ENCODE peak calls at places on chromosomes 6 and 20, in ten cellular contexts. B is fibroblast of the aortic adventitia; W is tibial artery; V is activated naive CD4-positive, alpha-beta T cell treated with Interleukin-2 at 50 U/mL for 16 hours; Z is neural crest cell; I is NCI-H2171 treated with DMSO at 0.1 percent for 48 hours; N is mesenchymal stem cell; J is activated T-helper 9 cell treated with anti-CD3 and anti-CD28 coated beads, Interleukin-2, amount 50 U/mL, for 16 hours; X is 8988T; M is T-helper 17 cell. O is an unnamed sample.

GRCh38 chr6:157632821-157633220 is 190.2 kb upstream of the SNX9 start:
- DNase-seq in I (no peak), M (no peak), N (no peak), W (no peak), X (no peak), J (no peak), B (peak), V (no peak), Z (no peak), O (no peak)

GRCh38 chr20:25685276-25686080 is 11.2 kb downstream of the ZNF337 start:
- DNase-seq in V (no peak), X (no peak), M (no peak), I (no peak), Z (no peak), N (no peak), W (no peak), J (no peak), B (no peak), O (no peak)

GRCh38 chr20:52801628-52802006 is 170.5 kb upstream of the TSHZ2 start:
- DNase-seq in W (peak), B (no peak), Z (no peak), X (no peak), N (no peak), J (no peak), I (no peak), M (no peak), V (no peak), O (no peak)

GRCh38 chr20:33766686-33767085 is 34.9 kb downstream of the ZNF341 start:
- DNase-seq in Z (no peak), V (no peak), W (no peak), J (no peak), N (no peak), X (no peak), I (no peak), M (no peak), B (no peak), O (no peak)

GRCh38 chr20:39874049-39874893 is 814.8 kb downstream of the MAFB start:
- DNase-seq in V (peak), Z (peak), M (no peak), X (no peak), B (peak), J (no peak), N (peak), W (peak), I (peak), O (no peak)

GRCh38 chr6:150435832-150436231 is 67.0 kb downstream of the IYD start:
- DNase-seq in I (no peak), N (no peak), X (no peak), Z (no peak), V (no peak), J (no peak), W (no peak), M (no peak), B (no peak), O (no peak)

GRCh38 chr20:3658708-3659491 is 4.3 kb downstream of the GFRA4 start:
- DNase-seq in X (no peak), M (no peak), Z (no peak), W (no peak), N (no peak), B (no peak), I (no peak), J (no peak), V (no peak), O (no peak)

GRCh38 chr6:150078788-150079187 is 9.9 kb upstream of the ULBP3 start:
- DNase-seq in V (no peak), Z (no peak), J (no peak), B (peak), N (peak), X (no peak), I (no peak), W (no peak), M (no peak), O (no peak)

GRCh38 chr20:48098866-48099265 is 313.6 kb upstream of the SULF2 start:
- DNase-seq in X (no peak), J (no peak), V (no peak), Z (no peak), W (no peak), N (peak), M (no peak), I (no peak), B (no peak), O (no peak)

GRCh38 chr6:11243861-11244260 is 11.4 kb upstream of the NEDD9 start:
- DNase-seq in J (no peak), W (no peak), M (no peak), I (no peak), N (no peak), Z (no peak), B (no peak), V (no peak), X (no peak), O (no peak)

GRCh38 chr6:133741375-133741861 is 147.5 kb upstream of the TCF21 start:
- DNase-seq in M (no peak), Z (no peak), V (no peak), I (peak), N (peak), B (peak), X (no peak), J (no peak), W (no peak), O (no peak)

GRCh38 chr20:59141818-59142581 is 21.6 kb upstream of the ZNF831 start:
- DNase-seq in I (no peak), N (no peak), J (no peak), B (no peak), W (no peak), M (no peak), V (no peak), Z (peak), X (no peak), O (no peak)

GRCh38 chr6:161273356-161273751 is 507 bp downstream of the AGPAT4 start:
- DNase-seq in M (peak), V (peak), W (peak), Z (peak), X (no peak), N (peak), J (peak), I (peak), B (peak), O (no peak)

GRCh38 chr6:110399219-110400071 is 15.9 kb downstream of the DDO start:
- DNase-seq in M (no peak), X (no peak), B (no peak), J (no peak), W (no peak), I (no peak), Z (no peak), N (no peak), V (no peak), O (no peak)

GRCh38 chr6:113879186-113880096 is 22.3 kb downstream of the MARCKS start:
- DNase-seq in I (peak), X (no peak), N (peak), W (peak), M (no peak), B (peak), Z (peak), J (no peak), V (no peak), O (no peak)

O was measured in SK-N-MC.